ENCODE peak calls at places on chromosome 7, in five cellular contexts. X is effector CD4-positive, alpha-beta T cell; K is OCI-M1; Y is AG10803; J is epithelial cell of esophagus. B is an unnamed sample.

GRCh38 chr7:133486-133885 is 58.9 kb upstream of the FAM20C start:
- DNase-seq in X (no peak), K (no peak), Y (no peak), J (no peak), B (no peak)

GRCh38 chr7:44284881-44285541 is 40.4 kb downstream of the CAMK2B start:
- DNase-seq in X (no peak), K (no peak), Y (no peak), J (no peak), B (no peak)

GRCh38 chr7:127251458-127252379 is 1.0 kb downstream of the GRM8 start:
- DNase-seq in X (no peak), K (no peak), Y (no peak), J (no peak), B (no peak)

GRCh38 chr7:142992427-142992826 is 30.3 kb upstream of the KEL start:
- DNase-seq in X (no peak), K (peak), Y (peak), J (no peak), B (no peak)

GRCh38 chr7:131655447-131655846 is 99.0 kb upstream of the PODXL start:
- DNase-seq in X (no peak), K (no peak), Y (no peak), J (no peak), B (no peak)

GRCh38 chr7:117673367-117673766 is 193.5 kb downstream of the CFTR start:
- DNase-seq in X (no peak), K (no peak), Y (no peak), J (peak), B (no peak)

GRCh38 chr7:55497521-55497920 is 74.8 kb downstream of the VOPP1 start:
- DNase-seq in X (no peak), K (no peak), Y (no peak), J (no peak), B (no peak)

GRCh38 chr7:11709240-11709639 is 122.8 kb downstream of the THSD7A start:
- DNase-seq in X (no peak), K (no peak), Y (no peak), J (peak), B (no peak)

GRCh38 chr7:43454936-43455518 is 127.9 kb upstream of the STK17A start:
- DNase-seq in X (no peak), K (peak), Y (peak), J (peak), B (no peak)

GRCh38 chr7:28872226-28872625 is 85.9 kb downstream of the TRIL start:
- DNase-seq in X (no peak), K (no peak), Y (no peak), J (peak), B (no peak)

GRCh38 chr7:1028775-1029636 is 15.3 kb upstream of the GPR146 start:
- DNase-seq in X (peak), K (peak), Y (peak), J (peak), B (peak)

GRCh38 chr7:127751723-127752448 is 99.9 kb downstream of the SND1 start:
- DNase-seq in X (no peak), K (no peak), Y (peak), J (no peak), B (no peak)

GRCh38 chr7:21939858-21940322 is 5.8 kb downstream of the CDCA7L start:
- DNase-seq in X (no peak), K (no peak), Y (no peak), J (no peak), B (no peak)

B was measured in T-helper 9 cell.